ENCODE peak calls at places on chromosomes 6 and 20, in four cellular contexts. One of them, this sample, is unnamed.

GRCh38 chr6:35778437-35778836 is 2.0 kb downstream of the CLPSL2 start:
- DNase-seq in prostate gland: no peak
- DNase-seq in right atrium auricular region: no peak
- DNase-seq in left lung: no peak
- DNase-seq in this sample: no peak

GRCh38 chr6:157562997-157563396 is 182.0 kb downstream of the ZDHHC14 start:
- DNase-seq in prostate gland: no peak
- DNase-seq in right atrium auricular region: no peak
- DNase-seq in left lung: no peak
- DNase-seq in this sample: no peak

GRCh38 chr20:10061641-10062040 is 26.9 kb downstream of the ANKEF1 start:
- DNase-seq in prostate gland: no peak
- DNase-seq in right atrium auricular region: no peak
- DNase-seq in left lung: no peak
- DNase-seq in this sample: no peak

GRCh38 chr20:57620999-57621398 is 773 bp upstream of the ZBP1 start:
- DNase-seq in prostate gland: no peak
- DNase-seq in right atrium auricular region: no peak
- DNase-seq in left lung: peak; percentile 32
- DNase-seq in this sample: no peak

GRCh38 chr6:105402090-105402980 is 547 bp downstream of the PREP start:
- DNase-seq in prostate gland: peak; percentile 8
- DNase-seq in right atrium auricular region: no peak
- DNase-seq in left lung: no peak
- DNase-seq in this sample: no peak

GRCh38 chr6:84763397-84764331 is 734 bp downstream of the TBX18 start:
- DNase-seq in prostate gland: no peak
- DNase-seq in right atrium auricular region: peak; percentile 75
- DNase-seq in left lung: no peak
- DNase-seq in this sample: peak; percentile 58

GRCh38 chr6:18395177-18395850 is 8.2 kb downstream of the RNF144B start:
- DNase-seq in prostate gland: no peak
- DNase-seq in right atrium auricular region: no peak
- DNase-seq in left lung: no peak
- DNase-seq in this sample: no peak

GRCh38 chr20:10637062-10637559 is 36.7 kb downstream of the JAG1 start:
- DNase-seq in prostate gland: no peak
- DNase-seq in right atrium auricular region: no peak
- DNase-seq in left lung: no peak
- DNase-seq in this sample: no peak

GRCh38 chr6:32195902-32196681 is 3.6 kb upstream of the GPSM3 start:
- DNase-seq in prostate gland: peak; percentile 80
- DNase-seq in right atrium auricular region: peak; percentile 96
- DNase-seq in left lung: peak; percentile 91
- DNase-seq in this sample: peak; percentile 85

GRCh38 chr20:61965606-61966491 is 99.8 kb downstream of the TAF4 start:
- DNase-seq in prostate gland: no peak
- DNase-seq in right atrium auricular region: no peak
- DNase-seq in left lung: no peak
- DNase-seq in this sample: no peak

GRCh38 chr6:113819169-113819830 is 37.8 kb upstream of the MARCKS start:
- DNase-seq in prostate gland: no peak
- DNase-seq in right atrium auricular region: no peak
- DNase-seq in left lung: no peak
- DNase-seq in this sample: no peak

GRCh38 chr6:97674802-97675201 is 391.8 kb upstream of the MMS22L start:
- DNase-seq in prostate gland: no peak
- DNase-seq in right atrium auricular region: no peak
- DNase-seq in left lung: no peak
- DNase-seq in this sample: no peak

GRCh38 chr6:167576798-167577528 is 249.7 kb upstream of the AFDN start:
- DNase-seq in prostate gland: no peak
- DNase-seq in right atrium auricular region: no peak
- DNase-seq in left lung: no peak
- DNase-seq in this sample: no peak

GRCh38 chr6:56329296-56330050 is 82.1 kb upstream of the COL21A1 start:
- DNase-seq in prostate gland: no peak
- DNase-seq in right atrium auricular region: no peak
- DNase-seq in left lung: no peak
- DNase-seq in this sample: no peak

GRCh38 chr20:7332169-7332568 is 564.7 kb downstream of the BMP2 start:
- DNase-seq in prostate gland: no peak
- DNase-seq in right atrium auricular region: no peak
- DNase-seq in left lung: no peak
- DNase-seq in this sample: no peak

GRCh38 chr6:167769408-167770190 is 57.1 kb upstream of the AFDN start:
- DNase-seq in prostate gland: no peak
- DNase-seq in right atrium auricular region: no peak
- DNase-seq in left lung: no peak
- DNase-seq in this sample: no peak

GRCh38 chr6:83138758-83139157 is 54.3 kb downstream of the PGM3 start:
- DNase-seq in prostate gland: no peak
- DNase-seq in right atrium auricular region: no peak
- DNase-seq in left lung: no peak
- DNase-seq in this sample: no peak

GRCh38 chr20:48826883-48827771 is 672 bp downstream of the PREX1 start:
- DNase-seq in prostate gland: no peak
- DNase-seq in right atrium auricular region: no peak
- DNase-seq in left lung: no peak
- DNase-seq in this sample: peak; percentile 42

GRCh38 chr6:170440437-170440836 is 112.7 kb downstream of the PSMB1 start:
- DNase-seq in prostate gland: no peak
- DNase-seq in right atrium auricular region: no peak
- DNase-seq in left lung: no peak
- DNase-seq in this sample: no peak

GRCh38 chr6:107400748-107401147 is 58.6 kb downstream of the PDSS2 start:
- DNase-seq in prostate gland: no peak
- DNase-seq in right atrium auricular region: no peak
- DNase-seq in left lung: no peak
- DNase-seq in this sample: no peak

GRCh38 chr6:131139599-131139998 is 4.3 kb downstream of the AKAP7 start:
- DNase-seq in prostate gland: no peak
- DNase-seq in right atrium auricular region: no peak
- DNase-seq in left lung: no peak
- DNase-seq in this sample: no peak

GRCh38 chr6:39239527-39240154 is 10.4 kb upstream of the KCNK5 start:
- DNase-seq in prostate gland: no peak
- DNase-seq in right atrium auricular region: no peak
- DNase-seq in left lung: no peak
- DNase-seq in this sample: no peak

GRCh38 chr20:49747707-49748524 is 34.2 kb upstream of the B4GALT5 start:
- DNase-seq in prostate gland: peak; percentile 80
- DNase-seq in right atrium auricular region: peak; percentile 91
- DNase-seq in left lung: peak; percentile 51
- DNase-seq in this sample: peak; percentile 89

GRCh38 chr20:37990571-37991151 is 42.6 kb downstream of the TTI1 start:
- DNase-seq in prostate gland: peak; percentile 56
- DNase-seq in right atrium auricular region: peak; percentile 82
- DNase-seq in left lung: peak; percentile 60
- DNase-seq in this sample: no peak

GRCh38 chr6:92114091-92114490 is 1305.3 kb downstream of the EPHA7 start:
- DNase-seq in prostate gland: no peak
- DNase-seq in right atrium auricular region: no peak
- DNase-seq in left lung: no peak
- DNase-seq in this sample: no peak

GRCh38 chr6:71502210-71502609 is 213.6 kb downstream of the OGFRL1 start:
- DNase-seq in prostate gland: no peak
- DNase-seq in right atrium auricular region: no peak
- DNase-seq in left lung: no peak
- DNase-seq in this sample: no peak

GRCh38 chr6:149140910-149141290 is 176.6 kb upstream of the TAB2 start:
- DNase-seq in prostate gland: no peak
- DNase-seq in right atrium auricular region: no peak
- DNase-seq in left lung: no peak
- DNase-seq in this sample: no peak

GRCh38 chr6:111581957-111582356 is 23.7 kb downstream of the TRAF3IP2 start:
- DNase-seq in prostate gland: no peak
- DNase-seq in right atrium auricular region: no peak
- DNase-seq in left lung: no peak
- DNase-seq in this sample: no peak

GRCh38 chr6:139852484-139853140 is 478.2 kb upstream of the CITED2 start:
- DNase-seq in prostate gland: no peak
- DNase-seq in right atrium auricular region: no peak
- DNase-seq in left lung: no peak
- DNase-seq in this sample: no peak

GRCh38 chr20:50464725-50465650 is 45.2 kb upstream of the PTPN1 start:
- DNase-seq in prostate gland: no peak
- DNase-seq in right atrium auricular region: no peak
- DNase-seq in left lung: no peak
- DNase-seq in this sample: no peak

GRCh38 chr6:11585426-11586016 is 48.0 kb downstream of the TMEM170B start:
- DNase-seq in prostate gland: no peak
- DNase-seq in right atrium auricular region: no peak
- DNase-seq in left lung: no peak
- DNase-seq in this sample: no peak

GRCh38 chr6:111757342-111757741 is 115.9 kb downstream of the FYN start:
- DNase-seq in prostate gland: no peak
- DNase-seq in right atrium auricular region: no peak
- DNase-seq in left lung: no peak
- DNase-seq in this sample: no peak

GRCh38 chr6:46642928-46643751 is 9.5 kb downstream of the CYP39A1 start:
- DNase-seq in prostate gland: no peak
- DNase-seq in right atrium auricular region: no peak
- DNase-seq in left lung: no peak
- DNase-seq in this sample: no peak

GRCh38 chr6:127971945-127972391 is 71.1 kb upstream of the THEMIS start:
- DNase-seq in prostate gland: no peak
- DNase-seq in right atrium auricular region: no peak
- DNase-seq in left lung: no peak
- DNase-seq in this sample: no peak

GRCh38 chr6:65546894-65547293 is 160.1 kb downstream of the EYS start:
- DNase-seq in prostate gland: no peak
- DNase-seq in right atrium auricular region: no peak
- DNase-seq in left lung: no peak
- DNase-seq in this sample: no peak

DNA sequence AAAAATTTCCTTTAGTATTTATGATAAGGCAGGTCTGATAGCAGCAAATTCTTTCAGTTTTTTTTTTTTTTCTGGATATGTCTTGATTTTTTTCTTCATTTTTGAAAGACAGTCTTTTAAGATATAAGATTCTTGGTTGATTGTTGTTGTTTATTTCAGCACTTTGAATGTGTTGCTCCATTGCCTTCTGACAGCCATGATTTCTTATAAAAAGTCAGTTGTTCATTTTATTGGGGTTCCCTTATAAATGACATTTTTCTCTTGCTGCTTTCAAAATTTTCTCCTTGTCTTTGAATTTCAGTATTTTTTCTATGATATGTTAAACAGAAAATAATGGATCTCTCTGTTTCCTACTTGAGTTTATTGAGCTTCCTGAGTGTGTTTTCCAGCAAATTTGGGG is 152.3 kb downstream of the ISM1 start:
- DNase-seq in prostate gland: no peak
- DNase-seq in right atrium auricular region: no peak
- DNase-seq in left lung: no peak
- DNase-seq in this sample: no peak
- H3K4me3 ChIP-seq in prostate gland: no peak overlapping the region
- H3K4me3 ChIP-seq in right atrium auricular region: no peak overlapping the region
- H3K4me3 ChIP-seq in left lung: no peak overlapping the region
- H3K4me3 ChIP-seq in this sample: no peak overlapping the region

GRCh38 chr6:136787726-136788068 is 4.6 kb downstream of the MAP3K5 start:
- DNase-seq in prostate gland: no peak
- DNase-seq in right atrium auricular region: no peak
- DNase-seq in left lung: no peak
- DNase-seq in this sample: no peak
- H3K27ac ChIP-seq in prostate gland: no peak overlapping the region
- H3K27ac ChIP-seq in right atrium auricular region: no peak overlapping the region
- H3K27ac ChIP-seq in left lung: peak overlapping the region; percentile 99
- H3K27ac ChIP-seq in this sample: peak overlapping the region; percentile 56

DNA sequence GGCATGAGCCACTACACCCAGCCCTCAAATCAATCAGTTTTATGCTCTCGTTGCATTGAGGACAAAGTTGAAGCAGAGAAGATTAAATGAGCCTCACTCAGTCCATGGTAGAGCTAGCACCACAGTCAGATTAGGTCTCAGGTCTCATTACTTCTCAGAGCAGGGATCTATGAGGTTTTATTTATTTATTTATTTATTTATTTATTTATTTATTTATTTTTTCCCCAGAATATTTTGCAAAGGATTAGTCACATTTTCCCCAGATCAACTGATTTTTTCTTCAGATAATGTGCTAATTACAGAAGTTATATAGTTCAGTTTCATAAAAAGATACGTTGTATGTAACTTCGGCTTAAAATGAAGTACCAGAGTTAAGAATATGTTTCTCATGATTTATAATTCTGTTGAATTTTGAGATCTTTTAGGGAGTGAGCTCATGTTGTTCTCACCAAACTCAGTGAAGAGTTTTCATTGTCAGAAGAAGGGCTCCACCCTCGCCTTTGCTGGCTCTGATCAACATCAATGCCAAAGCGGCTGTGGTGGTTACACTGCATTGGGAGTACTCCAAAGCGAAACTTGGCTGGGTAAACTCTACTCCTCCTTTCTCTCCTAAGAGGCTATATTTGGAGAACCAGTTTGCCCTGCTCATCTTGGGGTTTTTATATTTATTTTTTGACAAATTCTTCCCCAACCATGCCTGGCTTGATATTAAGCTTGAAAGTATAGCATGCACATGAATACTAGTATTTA is 12.9 kb upstream of the ID4 start:
- DNase-seq in prostate gland: peak; percentile 77
- DNase-seq in right atrium auricular region: no peak
- DNase-seq in left lung: no peak
- DNase-seq in this sample: no peak
- H3K4me3 ChIP-seq in prostate gland: no peak overlapping the region
- H3K4me3 ChIP-seq in right atrium auricular region: no peak overlapping the region
- H3K4me3 ChIP-seq in left lung: no peak overlapping the region
- H3K4me3 ChIP-seq in this sample: no peak overlapping the region

GRCh38 chr6:7164536-7165001 is 56.8 kb downstream of the RREB1 start:
- DNase-seq in prostate gland: no peak
- DNase-seq in right atrium auricular region: no peak
- DNase-seq in left lung: no peak
- DNase-seq in this sample: no peak
- H3K27ac ChIP-seq in prostate gland: peak overlapping the region; percentile 36
- H3K27ac ChIP-seq in right atrium auricular region: peak overlapping the region; percentile 38
- H3K27ac ChIP-seq in left lung: peak overlapping the region; percentile 73
- H3K27ac ChIP-seq in this sample: no peak overlapping the region

DNA sequence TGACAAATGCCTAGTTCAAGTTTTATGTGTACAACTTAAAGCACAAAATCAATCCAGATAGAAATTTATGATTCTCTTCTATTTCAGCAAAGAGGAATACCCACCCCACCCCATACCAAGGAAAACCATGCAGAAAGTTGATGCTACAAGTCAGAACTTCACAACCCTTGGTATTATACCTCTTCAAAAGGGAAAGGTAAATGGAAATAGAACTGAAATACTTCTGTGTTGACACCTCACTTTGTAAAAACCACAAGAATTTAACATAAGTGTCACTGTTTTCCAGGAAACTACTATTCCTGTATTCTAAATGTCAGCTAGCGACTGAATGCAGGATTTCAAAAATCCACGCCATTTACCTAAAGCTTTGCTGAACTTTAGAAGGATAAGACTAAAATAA is 3.7 kb downstream of the CPNE1 start:
- DNase-seq in prostate gland: no peak
- DNase-seq in right atrium auricular region: no peak
- DNase-seq in left lung: no peak
- DNase-seq in this sample: no peak
- H3K4me3 ChIP-seq in prostate gland: no peak overlapping the region
- H3K4me3 ChIP-seq in right atrium auricular region: no peak overlapping the region
- H3K4me3 ChIP-seq in left lung: peak overlapping the region; percentile 98
- H3K4me3 ChIP-seq in this sample: no peak overlapping the region